ENCODE peak calls at places on chromosomes 1 and 21, in seven cellular contexts. C is cardiac muscle cell; Q is mammary epithelial cell; Z is pancreas; T is SJSA1; H is naive thymus-derived CD4-positive, alpha-beta T cell; Y is aorta. L is an unnamed sample. For H3K4me1, the result is how much of the 10 kb centered on the place peaks cover.

GRCh38 chr21:31716106-31716505 is 15.8 kb downstream of the SCAF4 start:
- DNase-seq in T (no peak), Q (no peak), C (no peak), H (no peak), Z (no peak), Y (no peak), L (no peak)

GRCh38 chr1:201693019-201693372 is 136.0 kb upstream of the IPO9 start:
- DNase-seq in Y (no peak), H (no peak), Z (no peak), Q (no peak), T (no peak), C (no peak), L (no peak)

GRCh38 chr1:119603695-119604094 is 44.4 kb downstream of the ZNF697 start:
- DNase-seq in Y (no peak), C (peak), Z (no peak), T (no peak), Q (peak), H (no peak), L (no peak)

GRCh38 chr1:203555046-203555445 is 61.1 kb downstream of the OPTC start:
- DNase-seq in Z (no peak), Q (no peak), C (peak), T (peak), Y (no peak), H (no peak), L (no peak)

GRCh38 chr1:28642056-28642846 is 616 bp downstream of the TAF12 start:
- DNase-seq in H (no peak), Q (peak), T (no peak), Y (no peak), C (peak), Z (no peak), L (no peak)

GRCh38 chr1:231807498-231807897 is 180.9 kb downstream of the DISC1 start:
- DNase-seq in Y (no peak), T (no peak), C (no peak), Q (no peak), H (no peak), Z (no peak), L (no peak)

GRCh38 chr1:209800984-209801834 is 4.7 kb downstream of the IRF6 start:
- DNase-seq in Z (no peak), T (no peak), C (no peak), H (no peak), Q (peak), Y (no peak), L (peak)

GRCh38 chr1:224898937-224899336 is 30.5 kb upstream of the DNAH14 start:
- DNase-seq in Y (no peak), Q (no peak), T (no peak), Z (no peak), H (no peak), C (no peak), L (no peak)

GRCh38 chr1:110055493-110056283 is 14.8 kb downstream of the ALX3 start:
- DNase-seq in Y (peak), Z (no peak), H (no peak), Q (peak), T (no peak), C (peak), L (peak)

GRCh38 chr1:16173447-16174260 is 17.8 kb upstream of the EPHA2 start:
- DNase-seq in Y (no peak), H (no peak), Q (peak), C (peak), T (peak), Z (peak), L (peak)

GRCh38 chr1:244095523-244095911 is 44.4 kb downstream of the ZBTB18 start:
- DNase-seq in H (no peak), Q (no peak), Z (no peak), C (no peak), T (no peak), Y (no peak), L (no peak)

GRCh38 chr1:24892188-24893153 is 37.6 kb downstream of the RUNX3 start:
- DNase-seq in Z (peak), Q (no peak), H (no peak), T (no peak), Y (peak), C (no peak), L (no peak)

GRCh38 chr1:62869217-62869754 is 85.4 kb downstream of the ATG4C start:
- DNase-seq in H (no peak), C (no peak), Y (no peak), Z (no peak), T (no peak), Q (no peak), L (no peak)

GRCh38 chr1:173507847-173508209 is 30.7 kb downstream of the PRDX6 start:
- DNase-seq in T (no peak), H (no peak), Q (peak), C (no peak), Z (no peak), Y (no peak), L (no peak)

GRCh38 chr1:151839457-151840409 is at the start of gene C2CD4D:
- DNase-seq in Q (peak), Z (peak), C (peak), Y (no peak), H (peak), T (peak), L (peak)

GRCh38 chr1:93221913-93222312 is 41.4 kb downstream of the CCDC18 start:
- DNase-seq in Z (no peak), C (no peak), Y (no peak), H (no peak), Q (peak), T (no peak), L (peak)

GRCh38 chr1:8752411-8752810 is 65.0 kb downstream of the RERE start:
- DNase-seq in C (no peak), Z (no peak), H (no peak), Q (no peak), Y (no peak), T (no peak), L (no peak)

GRCh38 chr1:239353536-239353935 is 32.8 kb upstream of the CHRM3 start:
- DNase-seq in Q (no peak), H (no peak), C (no peak), Z (no peak), Y (no peak), T (no peak), L (no peak)

GRCh38 chr1:222034790-222035189 is 292.9 kb upstream of the DUSP10 start:
- DNase-seq in H (no peak), Z (no peak), C (peak), T (no peak), Y (no peak), Q (no peak), L (no peak)

GRCh38 chr1:16043950-16044349 is 368 bp downstream of the CLCNKB start:
- DNase-seq in T (no peak), H (no peak), Q (no peak), C (no peak), Z (peak), Y (no peak), L (no peak)

GRCh38 chr1:223423641-223424233 is 30.5 kb downstream of the CCDC185 start:
- DNase-seq in Y (no peak), Q (peak), C (peak), T (peak), H (no peak), Z (no peak), L (no peak)

GRCh38 chr1:45979074-45979777 is 153.2 kb downstream of the PIK3R3 start:
- DNase-seq in H (no peak), C (no peak), Q (peak), Y (no peak), T (no peak), Z (no peak), L (no peak)

GRCh38 chr1:116817582-116818064 is 63.4 kb downstream of the CD2 start:
- DNase-seq in Y (no peak), H (peak), Z (no peak), T (no peak), C (peak), Q (peak), L (peak)

GRCh38 chr1:16905856-16906702 is 10.3 kb downstream of the RNU1-2 start:
- DNase-seq in C (no peak), T (no peak), Q (peak), H (no peak), Z (no peak), Y (no peak), L (no peak)

GRCh38 chr1:60859111-60859510 is 223.2 kb upstream of the NFIA start:
- DNase-seq in T (no peak), Y (no peak), Q (no peak), C (no peak), H (no peak), Z (no peak), L (no peak)

GRCh38 chr1:81999364-81999763 is 198.6 kb downstream of the ADGRL2 start:
- DNase-seq in C (no peak), T (no peak), H (no peak), Y (no peak), Z (no peak), Q (peak), L (peak)

GRCh38 chr1:206464456-206464964 is 5.8 kb upstream of the IKBKE start:
- DNase-seq in T (no peak), Z (no peak), Y (no peak), C (peak), Q (peak), H (no peak), L (no peak)

GRCh38 chr1:156945881-156946661 is 25.6 kb downstream of the LRRC71 start:
- DNase-seq in Y (no peak), Z (no peak), C (no peak), Q (peak), T (no peak), H (no peak), L (peak)

GRCh38 chr1:53878492-53879105 is 11.0 kb downstream of the YIPF1 start:
- DNase-seq in T (peak), H (no peak), Z (no peak), Q (peak), Y (no peak), C (peak), L (peak)

GRCh38 chr1:231161711-231162299 is at the start of gene TRIM67:
- DNase-seq in Z (no peak), Q (no peak), C (peak), H (no peak), Y (no peak), T (peak), L (no peak)

GRCh38 chr1:90723561-90724108 is 6.5 kb upstream of the BARHL2 start:
- DNase-seq in C (no peak), Q (no peak), Z (no peak), H (no peak), Y (no peak), T (no peak), L (no peak)

GRCh38 chr1:143718524-143718923 is 253.3 kb downstream of the FAM72C start:
- DNase-seq in T (no peak), Z (no peak), Q (no peak), H (no peak), Y (no peak), C (no peak), L (no peak)

DNA sequence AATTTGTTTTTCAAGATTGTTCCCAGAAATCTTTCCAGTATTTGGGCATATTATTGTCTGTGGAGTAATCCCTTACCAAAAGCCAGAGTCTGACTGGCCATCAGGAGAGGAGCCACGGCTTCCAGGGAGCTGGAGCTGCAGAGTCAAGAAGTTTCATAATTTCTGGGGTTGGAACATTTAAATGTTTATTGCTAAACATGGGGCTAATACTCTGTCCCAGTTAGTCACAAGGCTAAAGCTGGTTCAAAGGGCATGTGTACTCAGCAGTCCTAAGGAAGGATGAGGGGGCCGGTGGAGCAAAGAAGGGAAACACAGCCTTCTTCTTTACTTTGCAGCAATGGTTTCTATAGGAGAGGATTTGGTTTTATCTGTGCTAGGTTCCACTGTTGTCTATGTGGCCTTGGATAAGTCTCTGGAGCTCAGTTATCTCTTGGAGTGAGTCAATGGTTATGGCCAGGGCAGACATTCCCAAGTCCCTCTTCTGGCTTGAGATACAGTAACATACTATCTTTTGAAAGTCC is 9.5 kb downstream of the DENND2D start:
- DNase-seq in Y (no peak), C (peak), Q (no peak), H (no peak), T (no peak), Z (no peak), L (no peak)
- H3K4me1 ChIP-seq in Y (under half), C (under half), Q (under half), H (half or more), T (under half), Z (under half), L (under half)

GRCh38 chr1:27562021-27562420 is 41.9 kb downstream of the AHDC1 start:
- DNase-seq in T (no peak), Y (peak), Q (no peak), C (no peak), H (no peak), Z (no peak), L (no peak)

GRCh38 chr1:27560271-27561125 is 43.4 kb downstream of the AHDC1 start:
- DNase-seq in T (no peak), Y (no peak), H (no peak), C (no peak), Z (no peak), Q (no peak), L (no peak)

GRCh38 chr1:27562483-27563406 is 41.2 kb downstream of the AHDC1 start:
- DNase-seq in H (no peak), Z (no peak), Q (no peak), Y (no peak), T (no peak), C (no peak), L (no peak)

GRCh38 chr1:27559466-27560030 is 44.4 kb downstream of the AHDC1 start:
- DNase-seq in H (no peak), Z (peak), Y (no peak), C (no peak), T (no peak), Q (no peak), L (no peak)

DNA sequence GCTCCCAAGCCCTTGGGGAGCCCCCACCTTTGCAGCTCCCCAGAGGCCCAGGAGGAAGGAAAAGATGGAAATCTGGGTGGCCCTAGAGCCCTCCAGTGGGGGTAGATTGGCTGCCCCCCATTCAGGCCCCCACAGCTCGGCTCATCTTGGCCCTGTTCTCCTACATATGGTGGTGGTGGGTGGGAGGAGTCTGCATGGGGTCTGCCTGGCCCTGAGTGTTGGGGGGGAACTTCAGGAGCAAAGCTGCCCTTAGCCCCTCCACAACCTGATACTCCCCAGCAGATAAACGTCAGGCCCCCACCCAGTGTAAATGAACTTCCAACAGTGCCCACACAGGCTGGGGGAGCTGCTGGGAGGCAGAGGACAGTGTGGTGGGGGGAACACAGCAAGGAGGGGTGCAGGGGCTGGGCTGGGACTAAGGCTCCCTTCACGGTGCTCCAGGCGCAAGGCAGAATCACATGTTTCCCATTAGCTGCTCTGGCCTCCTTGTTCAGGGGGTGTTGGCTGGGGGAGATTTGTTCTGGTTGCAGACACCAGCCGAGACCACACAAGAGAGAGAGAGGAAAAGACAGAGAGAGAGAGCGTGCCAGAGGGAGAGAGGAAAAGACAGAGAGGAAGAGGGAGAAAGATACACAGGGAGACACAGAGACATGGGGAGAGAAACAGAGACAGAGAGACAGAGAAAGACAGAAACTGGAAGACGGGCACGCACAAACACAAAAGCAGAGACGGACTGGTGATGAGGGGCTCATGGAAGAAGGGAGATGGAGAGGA is 42.6 kb downstream of the AHDC1 start:
- DNase-seq in C (no peak), Y (no peak), H (no peak), Z (no peak), T (no peak), Q (no peak), L (no peak)
- H3K4me1 ChIP-seq in C (half or more), Y (under half), H (under half), Z (under half), T (under half), Q (half or more), L (under half)

GRCh38 chr1:181739214-181739613 is 255.9 kb downstream of the CACNA1E start:
- DNase-seq in T (no peak), Z (no peak), Y (no peak), Q (no peak), H (no peak), C (no peak), L (no peak)
- H3K4me1 ChIP-seq in T (under half), Z (under half), Y (under half), Q (under half), H (under half), C (under half), L (under half)

GRCh38 chr1:43334453-43335205 is 3.0 kb upstream of the MPL start:
- DNase-seq in Y (peak), C (no peak), T (no peak), Z (no peak), H (no peak), Q (no peak), L (no peak)
- H3K4me1 ChIP-seq in Y (under half), C (under half), T (under half), Z (under half), H (under half), Q (under half), L (under half)

GRCh38 chr1:38068980-38069340 is 22.4 kb upstream of the POU3F1 start:
- DNase-seq in Z (no peak), H (no peak), Y (no peak), C (no peak), T (no peak), Q (no peak), L (no peak)
- H3K4me1 ChIP-seq in Z (under half), H (under half), Y (under half), C (under half), T (under half), Q (under half), L (under half)

DNA sequence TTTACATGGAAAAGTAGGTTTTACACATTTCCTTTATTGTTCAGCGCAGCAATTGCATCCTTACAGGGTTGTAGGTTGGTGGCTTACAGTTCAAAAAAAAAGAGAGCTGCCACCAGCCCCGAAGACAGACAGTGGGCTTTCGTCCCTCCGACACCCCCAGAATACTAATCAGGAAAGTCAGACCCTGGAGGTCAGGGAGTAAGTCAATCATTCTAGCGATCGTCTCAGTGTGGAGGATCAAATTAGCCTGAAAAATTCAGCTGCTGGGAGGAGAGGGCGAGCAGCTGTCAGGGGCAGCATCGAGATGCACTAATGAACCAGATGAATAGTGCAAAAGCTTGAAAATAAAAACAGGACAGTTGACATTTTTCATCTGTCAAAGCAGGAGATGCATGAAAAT is 138.4 kb downstream of the NEK7 start:
- DNase-seq in Y (no peak), T (no peak), C (no peak), H (no peak), Z (no peak), Q (no peak), L (no peak)
- H3K4me1 ChIP-seq in Y (under half), T (under half), C (under half), H (under half), Z (under half), Q (under half), L (under half)

DNA sequence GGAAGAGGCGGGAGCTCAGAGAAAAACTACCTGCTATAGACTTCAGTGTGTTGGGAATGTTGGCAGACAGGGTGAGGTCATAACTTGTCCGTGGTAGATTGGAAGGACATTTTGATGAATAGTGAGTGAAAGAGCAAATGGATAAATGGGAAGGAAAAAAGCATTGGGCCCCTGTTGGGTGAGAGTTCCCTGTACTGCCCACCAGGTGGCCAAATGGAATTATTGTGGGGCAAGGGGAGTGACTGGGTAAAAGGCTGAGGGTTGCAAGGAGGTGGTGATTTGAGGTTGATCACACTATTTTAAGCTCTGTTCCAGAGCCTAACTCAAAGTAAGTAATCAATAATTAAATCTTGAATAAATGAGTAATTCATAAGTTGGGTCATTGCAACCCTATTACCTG is 60.4 kb downstream of the MRPS6 start:
- DNase-seq in Q (no peak), Z (no peak), C (no peak), T (no peak), H (no peak), Y (no peak), L (no peak)
- H3K4me1 ChIP-seq in Q (under half), Z (under half), C (half or more), T (under half), H (under half), Y (under half), L (under half)

DNA sequence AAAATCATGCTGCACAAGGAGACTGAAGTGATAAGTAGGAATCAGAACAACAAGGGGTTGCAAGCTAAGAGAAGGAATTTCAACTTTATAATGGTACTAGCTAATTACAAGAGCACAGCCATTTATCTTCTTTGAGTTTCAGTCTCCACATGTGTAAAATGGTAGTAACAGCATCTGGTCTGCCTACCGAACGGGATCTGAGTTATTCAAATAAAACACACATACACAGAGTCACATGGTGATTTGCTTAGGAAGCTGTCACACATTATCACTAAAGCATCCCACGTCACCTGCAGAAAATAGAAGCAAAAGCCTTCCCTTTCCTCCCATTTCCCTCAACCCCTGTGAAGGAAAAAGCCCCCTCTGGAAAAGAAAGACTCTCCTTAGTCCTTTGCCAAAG is 389.7 kb downstream of the OMA1 start:
- DNase-seq in T (no peak), H (no peak), Q (no peak), C (no peak), Y (no peak), Z (no peak), L (no peak)
- H3K4me1 ChIP-seq in T (under half), H (under half), Q (under half), C (under half), Y (under half), Z (under half), L (under half)

L was measured in foreskin keratinocyte.